ENCODE peak calls at places on chromosomes 13 and 19, in seven cellular contexts. L is AG04450; I is T-helper 2 cell; M is effector CD4-positive, alpha-beta T cell; T is mucosa of gallbladder; G is thoracic aorta; J is fibroblast of the aortic adventitia. N is an unnamed sample.

GRCh38 chr13:66805657-66806056 is 424.5 kb downstream of the PCDH9 start:
- DNase-seq in G (no peak), I (no peak), L (no peak), T (no peak), M (no peak), J (peak; percentile 92), N (no peak)

GRCh38 chr19:33389574-33390119 is 16.1 kb downstream of the CEBPG start:
- DNase-seq in I (no peak), J (no peak), M (no peak), G (no peak), T (no peak), L (no peak), N (no peak)

GRCh38 chr19:42596391-42597071 is 1.8 kb upstream of the CEACAM8 start:
- DNase-seq in J (peak; percentile 7), I (peak; percentile 9), M (peak; percentile 15), L (no peak), T (peak; percentile 23), G (no peak), N (no peak)

GRCh38 chr19:18985257-18985656 is 44.2 kb upstream of the HOMER3 start:
- DNase-seq in J (peak; percentile 68), G (no peak), I (no peak), L (no peak), M (no peak), T (peak; percentile 17), N (no peak)

GRCh38 chr13:40139896-40140520 is 484.5 kb downstream of the COG6 start:
- DNase-seq in I (no peak), G (no peak), T (no peak), M (no peak), L (no peak), J (no peak), N (no peak)

GRCh38 chr19:30969586-30969985 is 379.6 kb downstream of the TSHZ3 start:
- DNase-seq in G (no peak), I (no peak), M (no peak), J (no peak), L (no peak), T (no peak), N (no peak)

GRCh38 chr13:45847554-45848224 is 3.9 kb downstream of the SIAH3 start:
- DNase-seq in T (peak; percentile 39), J (no peak), I (no peak), L (no peak), G (no peak), M (no peak), N (peak; percentile 65)

GRCh38 chr19:1780272-1780957 is 27.1 kb downstream of the ONECUT3 start:
- DNase-seq in J (no peak), L (no peak), I (no peak), T (no peak), G (no peak), M (no peak), N (peak; percentile 28)

GRCh38 chr19:2171349-2172145 is 7.8 kb downstream of the DOT1L start:
- DNase-seq in J (peak; percentile 23), I (peak; percentile 76), L (no peak), G (no peak), M (peak; percentile 71), T (peak; percentile 46), N (no peak)

GRCh38 chr19:39303373-39304184 is 7.4 kb downstream of the IFNL1 start:
- DNase-seq in J (no peak), T (no peak), G (no peak), M (no peak), L (no peak), I (no peak), N (no peak)

GRCh38 chr19:33393286-33394005 is 19.9 kb downstream of the CEBPG start:
- DNase-seq in G (no peak), T (no peak), L (no peak), M (no peak), I (no peak), J (no peak), N (no peak)

GRCh38 chr19:40235238-40236025 is 8.9 kb upstream of the CCNP start:
- DNase-seq in G (no peak), I (no peak), T (no peak), M (no peak), J (no peak), L (no peak), N (no peak)

GRCh38 chr19:47158879-47159509 is 28.4 kb downstream of the SAE1 start:
- DNase-seq in G (no peak), T (no peak), L (no peak), I (peak; percentile 22), M (peak; percentile 52), J (no peak), N (no peak)

GRCh38 chr13:111904166-111904565 is 162.8 kb upstream of the SOX1 start:
- DNase-seq in G (no peak), I (no peak), J (no peak), T (no peak), L (no peak), M (no peak), N (no peak)

N was measured in MM.1S.